ENCODE peak calls at places on chromosome 20, in four cellular contexts. U is GM12878, L is GM12891, M is HepG2. Q is an unnamed sample.
A peak's percentile ranks its signal among the peaks of the same experiment; 100 is the strongest.

GRCh38 chr20:14790771-14791517 is 453.5 kb upstream of the FLRT3 start:
- DNase-seq in U (no peak), L (no peak), M (no peak), Q (no peak)

GRCh38 chr20:219290-220115 is 7.6 kb upstream of the DEFB129 start:
- DNase-seq in L (no peak), U (no peak), M (peak; percentile 43), Q (no peak)

GRCh38 chr20:52783769-52784168 is 188.4 kb upstream of the TSHZ2 start:
- DNase-seq in M (peak; percentile 30), U (no peak), L (no peak), Q (no peak)

GRCh38 chr20:54268941-54269340 is 61.1 kb downstream of the PFDN4 start:
- DNase-seq in M (peak; percentile 21), U (no peak), L (no peak), Q (no peak)

GRCh38 chr20:6940052-6940451 is 172.6 kb downstream of the BMP2 start:
- DNase-seq in L (no peak), U (no peak), M (peak; percentile 69), Q (no peak)

GRCh38 chr20:53195882-53196610 is 223.9 kb downstream of the TSHZ2 start:
- DNase-seq in U (no peak), M (no peak), L (no peak), Q (no peak)

GRCh38 chr20:64238115-64238825 is 17.3 kb upstream of the PCMTD2 start:
- DNase-seq in L (no peak), U (no peak), M (peak; percentile 88), Q (no peak)

GRCh38 chr20:53208110-53208908 is 236.2 kb downstream of the TSHZ2 start:
- DNase-seq in U (no peak), M (no peak), L (no peak), Q (no peak)

GRCh38 chr20:8049321-8049720 is 29.8 kb upstream of the TMX4 start:
- DNase-seq in U (no peak), M (no peak), L (no peak), Q (no peak)

GRCh38 chr20:1463971-1464570 is 2.6 kb downstream of the NSFL1C start:
- DNase-seq in U (no peak), L (no peak), M (no peak), Q (no peak)

GRCh38 chr20:37452236-37452635 is 68.8 kb upstream of the NNAT start:
- DNase-seq in M (no peak), U (no peak), L (no peak), Q (no peak)

GRCh38 chr20:41862476-41862875 is 244.3 kb upstream of the CHD6 start:
- DNase-seq in M (no peak), L (no peak), U (no peak), Q (no peak)

GRCh38 chr20:59515013-59515905 is 89.1 kb upstream of the PHACTR3 start:
- DNase-seq in U (no peak), M (peak; percentile 73), L (no peak), Q (no peak)

GRCh38 chr20:34927736-34928135 is 27.9 kb downstream of the GSS start:
- DNase-seq in U (no peak), L (no peak), M (no peak), Q (no peak)

GRCh38 chr20:32466739-32467505 is 108.8 kb downstream of the ASXL1 start:
- DNase-seq in L (no peak), M (no peak), U (no peak), Q (no peak)

GRCh38 chr20:48015136-48015925 is 230.1 kb upstream of the SULF2 start:
- DNase-seq in U (no peak), L (no peak), M (no peak), Q (no peak)

GRCh38 chr20:48052492-48052870 is 267.2 kb upstream of the SULF2 start:
- DNase-seq in L (no peak), U (no peak), M (no peak), Q (no peak)

GRCh38 chr20:50248104-50248631 is 57.5 kb downstream of the CEBPB start:
- DNase-seq in M (no peak), U (no peak), L (no peak), Q (no peak)

GRCh38 chr20:31607640-31608255 is 2.7 kb downstream of the ID1 start:
- DNase-seq in M (peak; percentile 62), U (no peak), L (no peak), Q (no peak)

GRCh38 chr20:4086771-4087677 is 71.7 kb upstream of the RNF24 start:
- DNase-seq in M (no peak), U (no peak), L (no peak), Q (no peak)

GRCh38 chr20:1390552-1391403 is 2.1 kb downstream of the FKBP1A start:
- DNase-seq in L (no peak), M (no peak), U (no peak), Q (no peak)

DNA sequence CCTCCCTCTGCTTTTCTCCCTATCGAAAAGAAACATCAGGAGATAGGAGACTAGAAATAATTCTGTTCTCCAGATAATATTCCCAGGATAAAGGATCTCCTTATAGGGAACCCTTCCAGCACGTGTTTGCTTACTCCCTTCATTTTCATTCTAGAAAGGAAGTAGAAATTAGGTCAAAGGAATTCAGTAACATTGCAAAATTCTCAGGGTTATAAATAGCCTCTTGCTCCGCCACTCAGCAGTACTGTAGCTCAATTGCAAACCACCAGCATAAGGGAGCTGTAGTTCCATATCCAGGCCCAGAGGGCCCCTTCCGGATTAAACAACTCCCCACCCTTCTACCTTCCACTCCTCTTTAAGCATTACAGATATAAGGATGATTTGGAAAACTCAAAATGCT is 6.2 kb downstream of the ELMO2 start:
- DNase-seq in L (no peak), M (no peak), U (no peak), Q (no peak)
- TF ChIP-seq POLR2A in L (no peak), M (no peak), U (no peak), Q (no peak)

GRCh38 chr20:25295386-25296093 is 47.7 kb downstream of the PYGB start:
- DNase-seq in U (no peak), L (no peak), M (no peak), Q (no peak)
- TF ChIP-seq TAF1 in U (no peak), L (no peak), M (no peak), Q (no peak)

GRCh38 chr20:57560554-57561355 is at the start of gene PCK1:
- DNase-seq in M (peak; percentile 89), U (no peak), L (no peak), Q (no peak)
- TF ChIP-seq POLR2A in M (peak; percentile 79), U (no peak), L (no peak), Q (no peak)

DNA sequence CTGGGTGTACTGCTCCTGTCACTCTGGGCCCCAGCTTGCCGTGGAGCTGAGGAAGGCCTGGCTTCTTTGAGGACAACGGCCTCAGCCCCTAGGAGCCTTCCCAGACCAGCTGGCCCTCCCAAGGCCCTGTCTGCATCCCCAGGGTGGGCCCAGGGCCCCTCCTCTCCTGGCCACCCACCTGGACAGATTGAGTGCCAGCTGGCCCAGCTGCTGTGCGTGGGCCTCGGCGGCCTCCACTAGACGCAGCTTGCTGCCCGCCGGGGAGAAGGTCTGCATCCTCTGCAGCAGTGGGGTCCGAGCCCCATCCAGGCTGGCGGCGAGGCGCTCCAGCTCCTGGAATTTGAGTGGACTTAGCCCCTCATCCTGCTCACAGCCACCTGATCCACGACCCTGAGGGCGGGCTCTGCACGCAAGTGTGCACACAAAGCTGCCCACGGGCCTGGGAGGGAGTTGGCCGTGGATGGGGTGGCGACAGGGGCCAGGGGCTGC is 14.4 kb downstream of the ADRM1 start:
- DNase-seq in M (no peak), L (no peak), U (no peak), Q (no peak)
- TF ChIP-seq TAF1 in M (no peak), L (no peak), U (no peak), Q (no peak)

GRCh38 chr20:25247100-25247665 is 702 bp upstream of the PYGB start:
- DNase-seq in U (no peak), M (peak; percentile 82), L (no peak), Q (no peak)
- TF ChIP-seq POLR2A in U (no peak), M (peak; percentile 26), L (no peak), Q (no peak)

GRCh38 chr20:10502098-10502526 is 67.0 kb downstream of the SLX4IP start:
- DNase-seq in M (no peak), U (no peak), L (no peak), Q (no peak)
- TF ChIP-seq TAF1 in M (no peak), U (no peak), L (no peak), Q (no peak)

GRCh38 chr20:13784893-13785715 is at the start of the genes ESF1 and NDUFAF5:
- DNase-seq in U (peak; percentile 95), M (peak; percentile 99), L (peak; percentile 62), Q (peak; percentile 78)
- TF ChIP-seq POLR2A in U (peak; percentile 40), M (peak; percentile 87), L (no peak), Q (peak; percentile 56)